ENCODE peak calls at places on chromosomes 11 and 22, in seven cellular contexts. G, R, F, E, D, P and Q are unnamed samples.
A peak's percentile ranks its signal among the peaks of the same experiment; 100 is the strongest.

GRCh38 chr11:45073575-45074225 is 72.7 kb upstream of the PRDM11 start:
- DNase-seq in E (no peak), P (no peak), D (no peak), G (no peak), R (no peak), F (no peak), Q (no peak)

GRCh38 chr11:125807909-125808308 is 20.0 kb downstream of the PATE3 start:
- DNase-seq in D (no peak), F (no peak), P (peak; percentile 8), G (no peak), E (no peak), R (no peak), Q (no peak)

GRCh38 chr11:47946682-47947575 is 33.4 kb upstream of the PTPRJ start:
- DNase-seq in G (peak; percentile 99), D (no peak), P (peak; percentile 98), F (peak; percentile 59), R (no peak), E (peak; percentile 91), Q (peak; percentile 86)

GRCh38 chr11:75481602-75482309 is 44.0 kb downstream of the GDPD5 start:
- DNase-seq in P (no peak), G (no peak), F (no peak), E (no peak), D (no peak), R (no peak), Q (no peak)

GRCh38 chr11:63961608-63962412 is 12.6 kb upstream of the COX8A start:
- DNase-seq in G (no peak), D (no peak), F (no peak), R (no peak), P (peak; percentile 53), E (no peak), Q (no peak)

GRCh38 chr22:29308791-29309262 is 2.4 kb downstream of the GAS2L1 start:
- DNase-seq in P (peak; percentile 93), F (peak; percentile 46), D (no peak), E (no peak), R (no peak), G (no peak), Q (no peak)

GRCh38 chr22:21780259-21780658 is 44.7 kb upstream of the YPEL1 start:
- DNase-seq in E (peak; percentile 10), F (no peak), G (no peak), P (no peak), D (no peak), R (no peak), Q (no peak)

GRCh38 chr11:28743101-28743550 is 634.9 kb downstream of the METTL15 start:
- DNase-seq in E (no peak), G (no peak), D (no peak), P (no peak), R (no peak), F (no peak), Q (no peak)

GRCh38 chr11:39120890-39121289 is 2338.6 kb downstream of the LRRC4C start:
- DNase-seq in G (no peak), P (no peak), E (no peak), F (no peak), D (no peak), R (no peak), Q (no peak)

GRCh38 chr11:10900686-10901415 is 43.0 kb upstream of the ZBED5 start:
- DNase-seq in D (no peak), G (peak; percentile 10), P (peak; percentile 75), F (no peak), R (no peak), E (no peak), Q (no peak)

GRCh38 chr22:19872779-19873137 is 18.1 kb upstream of the GNB1L start:
- DNase-seq in G (no peak), D (no peak), F (no peak), R (no peak), E (no peak), P (peak; percentile 5), Q (peak; percentile 31)

GRCh38 chr11:69726019-69726418 is 22.2 kb upstream of the FGF19 start:
- DNase-seq in G (no peak), F (no peak), E (no peak), R (no peak), P (no peak), D (no peak), Q (no peak)

GRCh38 chr11:115760528-115760837 is 256.3 kb upstream of the CADM1 start:
- DNase-seq in E (no peak), D (peak; percentile 24), R (no peak), P (peak; percentile 37), G (peak; percentile 6), F (no peak), Q (no peak)

GRCh38 chr22:50089231-50090140 is at the start of gene MOV10L1:
- DNase-seq in R (no peak), D (no peak), E (no peak), G (no peak), P (no peak), F (peak; percentile 27), Q (no peak)

GRCh38 chr11:86671386-86672006 is 920 bp downstream of the ME3 start:
- DNase-seq in G (peak; percentile 48), R (no peak), F (peak; percentile 19), P (peak; percentile 75), E (peak; percentile 96), D (peak; percentile 14), Q (no peak)

GRCh38 chr11:316031-316701 is 2.3 kb downstream of the IFITM1 start:
- DNase-seq in P (no peak), D (no peak), G (no peak), R (no peak), E (no peak), F (peak; percentile 55), Q (no peak)

GRCh38 chr22:17140826-17141771 is 18.0 kb downstream of the HDHD5 start:
- DNase-seq in F (no peak), P (no peak), R (no peak), E (peak; percentile 64), G (no peak), D (no peak), Q (no peak)

GRCh38 chr11:8209208-8209807 is 40.5 kb upstream of the RIC3 start:
- DNase-seq in D (no peak), P (no peak), R (no peak), F (peak; percentile 51), G (no peak), E (peak; percentile 82), Q (peak; percentile 72)

GRCh38 chr11:121105063-121105480 is 4.0 kb downstream of the TECTA start:
- DNase-seq in F (no peak), P (no peak), R (no peak), D (no peak), E (no peak), G (no peak), Q (no peak)

GRCh38 chr11:30586251-30587144 is at the start of gene MPPED2:
- DNase-seq in E (peak; percentile 90), D (peak; percentile 71), G (peak; percentile 40), P (peak; percentile 36), R (no peak), F (peak; percentile 39), Q (no peak)